ENCODE peak calls at places on chromosomes 6 and 20, in seven cellular contexts. One of them, this sample, is unnamed.

GRCh38 chr6:3291987-3292386 is 33.2 kb downstream of the PSMG4 start:
- DNase-seq in neural progenitor cell: no peak
- DNase-seq in Kasumi-1: no peak
- DNase-seq in hypothalamus: no peak
- DNase-seq in A172: no peak
- DNase-seq in aorta: no peak
- DNase-seq in retina: no peak
- DNase-seq in this sample: no peak

GRCh38 chr20:7657569-7657968 is 282.7 kb downstream of the HAO1 start:
- DNase-seq in neural progenitor cell: no peak
- DNase-seq in Kasumi-1: no peak
- DNase-seq in hypothalamus: no peak
- DNase-seq in A172: no peak
- DNase-seq in aorta: no peak
- DNase-seq in retina: no peak
- DNase-seq in this sample: no peak

GRCh38 chr20:22684763-22685443 is 100.5 kb upstream of the FOXA2 start:
- DNase-seq in neural progenitor cell: no peak
- DNase-seq in Kasumi-1: no peak
- DNase-seq in hypothalamus: no peak
- DNase-seq in A172: no peak
- DNase-seq in aorta: no peak
- DNase-seq in retina: no peak
- DNase-seq in this sample: no peak

GRCh38 chr6:27250955-27251671 is 3.6 kb downstream of the PRSS16 start:
- DNase-seq in neural progenitor cell: peak; percentile 97
- DNase-seq in Kasumi-1: no peak
- DNase-seq in hypothalamus: no peak
- DNase-seq in A172: peak; percentile 77
- DNase-seq in aorta: peak; percentile 70
- DNase-seq in retina: peak; percentile 61
- DNase-seq in this sample: peak; percentile 91

GRCh38 chr6:74912234-74912633 is 293.6 kb downstream of the COL12A1 start:
- DNase-seq in neural progenitor cell: peak; percentile 4
- DNase-seq in Kasumi-1: no peak
- DNase-seq in hypothalamus: no peak
- DNase-seq in A172: peak; percentile 1
- DNase-seq in aorta: no peak
- DNase-seq in retina: no peak
- DNase-seq in this sample: no peak

GRCh38 chr6:82843291-82843885 is 222.3 kb downstream of the UBE3D start:
- DNase-seq in neural progenitor cell: no peak
- DNase-seq in Kasumi-1: no peak
- DNase-seq in hypothalamus: no peak
- DNase-seq in A172: no peak
- DNase-seq in aorta: no peak
- DNase-seq in retina: no peak
- DNase-seq in this sample: no peak

GRCh38 chr20:12287575-12287974 is 369.9 kb downstream of the BTBD3 start:
- DNase-seq in neural progenitor cell: no peak
- DNase-seq in Kasumi-1: no peak
- DNase-seq in hypothalamus: no peak
- DNase-seq in A172: no peak
- DNase-seq in aorta: no peak
- DNase-seq in retina: no peak
- DNase-seq in this sample: no peak

GRCh38 chr6:41696788-41697187 is 38.6 kb downstream of the TFEB start:
- DNase-seq in neural progenitor cell: no peak
- DNase-seq in Kasumi-1: no peak
- DNase-seq in hypothalamus: no peak
- DNase-seq in A172: no peak
- DNase-seq in aorta: no peak
- DNase-seq in retina: no peak
- DNase-seq in this sample: no peak

GRCh38 chr6:7112741-7113313 is 5.1 kb downstream of the RREB1 start:
- DNase-seq in neural progenitor cell: peak; percentile 51
- DNase-seq in Kasumi-1: peak; percentile 62
- DNase-seq in hypothalamus: no peak
- DNase-seq in A172: no peak
- DNase-seq in aorta: no peak
- DNase-seq in retina: peak; percentile 66
- DNase-seq in this sample: no peak

GRCh38 chr6:111248789-111249188 is 161.5 kb downstream of the SLC16A10 start:
- DNase-seq in neural progenitor cell: no peak
- DNase-seq in Kasumi-1: no peak
- DNase-seq in hypothalamus: no peak
- DNase-seq in A172: no peak
- DNase-seq in aorta: no peak
- DNase-seq in retina: no peak
- DNase-seq in this sample: no peak

GRCh38 chr20:43849496-43850197 is 65.0 kb upstream of the TOX2 start:
- DNase-seq in neural progenitor cell: no peak
- DNase-seq in Kasumi-1: no peak
- DNase-seq in hypothalamus: no peak
- DNase-seq in A172: peak; percentile 67
- DNase-seq in aorta: no peak
- DNase-seq in retina: peak; percentile 3
- DNase-seq in this sample: no peak

This sample was measured in D341Med.